ENCODE peak calls at places on chromosome 6, in nine cellular contexts. W is stimulated activated naive CD8-positive, alpha-beta T cell treated with anti-CD3 and anti-CD28 coated beads, Interleukin-15, Interleukin-2, amounts not matched to agents 100 U/mL and 50 U/mL, for 24 hours; Y is SJSA1; F is A673; Q is putamen; U is activated CD4-positive, alpha-beta T cell treated with anti-CD3 and anti-CD28 coated beads for 1 hour; B is T47D; P is T-helper 2 cell; H is fibroblast of lung. I is an unnamed sample.

GRCh38 chr6:10583509-10583908 is 62.4 kb downstream of the GCNT2 start:
- DNase-seq in W (no peak), Y (no peak), F (no peak), Q (no peak), U (no peak), B (no peak), P (no peak), H (no peak), I (no peak)

GRCh38 chr6:25050356-25050755 is 114.6 kb upstream of the RIPOR2 start:
- DNase-seq in W (peak; percentile 46), Y (peak; percentile 42), F (peak; percentile 89), Q (peak; percentile 75), U (peak; percentile 37), B (no peak), P (no peak), H (peak; percentile 90), I (peak; percentile 92)

GRCh38 chr6:2037230-2037926 is 208.0 kb downstream of the GMDS start:
- DNase-seq in W (no peak), Y (no peak), F (no peak), Q (no peak), U (no peak), B (peak; percentile 69), P (no peak), H (peak; percentile 61), I (no peak)

GRCh38 chr6:35053701-35054100 is 87.4 kb downstream of the TCP11 start:
- DNase-seq in W (no peak), Y (no peak), F (no peak), Q (no peak), U (no peak), B (no peak), P (no peak), H (no peak), I (no peak)

GRCh38 chr6:2158596-2159271 is 86.7 kb downstream of the GMDS start:
- DNase-seq in W (peak; percentile 14), Y (no peak), F (peak; percentile 50), Q (no peak), U (no peak), B (peak; percentile 12), P (no peak), H (peak; percentile 29), I (peak; percentile 18)

GRCh38 chr6:149064026-149065017 is 253.2 kb upstream of the TAB2 start:
- DNase-seq in W (no peak), Y (no peak), F (no peak), Q (no peak), U (no peak), B (no peak), P (no peak), H (no peak), I (no peak)

GRCh38 chr6:53282234-53282633 is 66.5 kb downstream of the ELOVL5 start:
- DNase-seq in W (no peak), Y (no peak), F (no peak), Q (no peak), U (no peak), B (no peak), P (no peak), H (no peak), I (peak; percentile 32)

GRCh38 chr6:7991992-7992815 is 72.0 kb downstream of the BLOC1S5 start:
- DNase-seq in W (no peak), Y (peak; percentile 65), F (peak; percentile 60), Q (no peak), U (no peak), B (peak; percentile 57), P (no peak), H (peak; percentile 70), I (peak; percentile 63)

GRCh38 chr6:29676981-29677601 is 3.9 kb downstream of the ZFP57 start:
- DNase-seq in W (no peak), Y (no peak), F (peak; percentile 31), Q (no peak), U (no peak), B (no peak), P (no peak), H (no peak), I (no peak)

GRCh38 chr6:11204987-11205386 is 27.5 kb downstream of the NEDD9 start:
- DNase-seq in W (no peak), Y (no peak), F (no peak), Q (no peak), U (no peak), B (no peak), P (no peak), H (no peak), I (no peak)

GRCh38 chr6:34067814-34068213 is 78.1 kb downstream of the GRM4 start:
- DNase-seq in W (no peak), Y (no peak), F (peak; percentile 43), Q (no peak), U (no peak), B (no peak), P (no peak), H (no peak), I (no peak)

GRCh38 chr6:153976921-153977693 is 61.9 kb upstream of the OPRM1 start:
- DNase-seq in W (no peak), Y (no peak), F (no peak), Q (no peak), U (no peak), B (no peak), P (no peak), H (peak; percentile 56), I (no peak)

GRCh38 chr6:56204134-56204533 is 43.2 kb downstream of the COL21A1 start:
- DNase-seq in W (no peak), Y (no peak), F (no peak), Q (no peak), U (no peak), B (no peak), P (no peak), H (no peak), I (peak; percentile 22)

GRCh38 chr6:29553268-29554057 is 6.1 kb downstream of the UBD start:
- DNase-seq in W (peak; percentile 30), Y (no peak), F (peak; percentile 23), Q (no peak), U (no peak), B (no peak), P (no peak), H (peak; percentile 57), I (peak; percentile 56)

GRCh38 chr6:49923826-49924225 is 40.1 kb downstream of the DEFB114 start:
- DNase-seq in W (no peak), Y (no peak), F (peak; percentile 22), Q (no peak), U (no peak), B (peak; percentile 46), P (no peak), H (peak; percentile 36), I (no peak)

GRCh38 chr6:161949531-161949930 is 675.7 kb upstream of the AGPAT4 start:
- DNase-seq in W (no peak), Y (no peak), F (no peak), Q (no peak), U (no peak), B (no peak), P (no peak), H (no peak), I (no peak)

GRCh38 chr6:6629416-6629815 is 40.9 kb downstream of the LY86 start:
- DNase-seq in W (no peak), Y (peak; percentile 51), F (peak; percentile 10), Q (no peak), U (no peak), B (peak; percentile 46), P (no peak), H (no peak), I (no peak)

GRCh38 chr6:14706378-14706929 is 539.4 kb upstream of the JARID2 start:
- DNase-seq in W (peak; percentile 80), Y (peak; percentile 51), F (no peak), Q (no peak), U (no peak), B (no peak), P (no peak), H (peak; percentile 97), I (peak; percentile 98)

GRCh38 chr6:83114164-83114563 is 46.7 kb downstream of the DOP1A start:
- DNase-seq in W (no peak), Y (no peak), F (no peak), Q (no peak), U (no peak), B (no peak), P (no peak), H (peak; percentile 43), I (peak; percentile 33)

GRCh38 chr6:113927001-113927400 is 43.9 kb downstream of the HDAC2 start:
- DNase-seq in W (no peak), Y (no peak), F (no peak), Q (no peak), U (no peak), B (no peak), P (no peak), H (no peak), I (no peak)

GRCh38 chr6:121590438-121590837 is 155.0 kb downstream of the GJA1 start:
- DNase-seq in W (no peak), Y (no peak), F (no peak), Q (no peak), U (no peak), B (no peak), P (no peak), H (peak; percentile 22), I (peak; percentile 9)

GRCh38 chr6:136952714-136953260 is 30.7 kb downstream of the SLC35D3 start:
- DNase-seq in W (no peak), Y (no peak), F (peak; percentile 56), Q (no peak), U (no peak), B (no peak), P (no peak), H (no peak), I (no peak)